ENCODE peak calls at places on chromosomes 6 and 20, in eight cellular contexts. Y is neural progenitor cell, M is astrocyte of the cerebellum, F is A549, D is suprapubic skin, O is psoas muscle, C is lower leg skin, R is AG04450. H is an unnamed sample.
A peak's percentile ranks its signal among the peaks of the same experiment; 100 is the strongest.

GRCh38 chr6:162913206-162913605 is 185.4 kb downstream of the PACRG start:
- DNase-seq in Y (no peak), M (no peak), F (no peak), D (no peak), O (no peak), C (no peak), R (no peak), H (no peak)

GRCh38 chr6:158002249-158002950 is 20.7 kb downstream of the SYNJ2 start:
- DNase-seq in Y (no peak), M (no peak), F (no peak), D (no peak), O (no peak), C (peak; percentile 61), R (no peak), H (no peak)

GRCh38 chr6:63525186-63525878 is 46.9 kb upstream of the LOC128125822 start:
- DNase-seq in Y (no peak), M (no peak), F (no peak), D (no peak), O (no peak), C (no peak), R (no peak), H (no peak)

GRCh38 chr6:30955367-30956042 is 14.7 kb downstream of the MUCL3 start:
- DNase-seq in Y (peak; percentile 86), M (no peak), F (no peak), D (peak; percentile 83), O (peak; percentile 78), C (peak; percentile 38), R (no peak), H (no peak)

GRCh38 chr6:13615802-13616140 is 636 bp downstream of the NOL7 start:
- DNase-seq in Y (peak; percentile 71), M (no peak), F (peak; percentile 13), D (peak; percentile 86), O (peak; percentile 59), C (peak; percentile 23), R (no peak), H (peak; percentile 0)

GRCh38 chr6:128400875-128401274 is 119.5 kb downstream of the PTPRK start:
- DNase-seq in Y (no peak), M (no peak), F (no peak), D (no peak), O (no peak), C (no peak), R (no peak), H (no peak)

GRCh38 chr20:49186535-49187329 is 1.4 kb downstream of the STAU1 start:
- DNase-seq in Y (peak; percentile 49), M (peak; percentile 18), F (peak; percentile 44), D (no peak), O (peak; percentile 61), C (peak; percentile 51), R (no peak), H (no peak)

GRCh38 chr20:39042279-39043150 is 80.4 kb downstream of the DHX35 start:
- DNase-seq in Y (no peak), M (no peak), F (no peak), D (no peak), O (no peak), C (no peak), R (no peak), H (no peak)

GRCh38 chr20:57124800-57125399 is 141.5 kb downstream of the BMP7 start:
- DNase-seq in Y (no peak), M (no peak), F (no peak), D (no peak), O (no peak), C (no peak), R (no peak), H (no peak)

GRCh38 chr6:116059713-116060571 is 749 bp downstream of the FRK start:
- DNase-seq in Y (no peak), M (no peak), F (no peak), D (no peak), O (no peak), C (no peak), R (no peak), H (no peak)

GRCh38 chr20:44600301-44600700 is 17.9 kb downstream of the PKIG start:
- DNase-seq in Y (no peak), M (no peak), F (no peak), D (peak; percentile 61), O (no peak), C (no peak), R (no peak), H (no peak)

GRCh38 chr20:63435552-63435951 is 36.9 kb downstream of the KCNQ2 start:
- DNase-seq in Y (no peak), M (no peak), F (no peak), D (no peak), O (no peak), C (no peak), R (no peak), H (no peak)

GRCh38 chr20:46552460-46553420 is 2.3 kb upstream of the OCSTAMP start:
- DNase-seq in Y (no peak), M (no peak), F (no peak), D (no peak), O (no peak), C (no peak), R (no peak), H (no peak)

GRCh38 chr6:5314191-5314865 is 53.0 kb downstream of the FARS2 start:
- DNase-seq in Y (no peak), M (no peak), F (no peak), D (no peak), O (no peak), C (no peak), R (no peak), H (no peak)

GRCh38 chr6:51283723-51284122 is 465.1 kb downstream of the TFAP2B start:
- DNase-seq in Y (no peak), M (no peak), F (no peak), D (no peak), O (no peak), C (no peak), R (no peak), H (no peak)

GRCh38 chr6:170234419-170234818 is 56.5 kb downstream of the DLL1 start:
- DNase-seq in Y (peak; percentile 87), M (no peak), F (no peak), D (no peak), O (no peak), C (no peak), R (no peak), H (no peak)

GRCh38 chr6:96391776-96392175 is 129.8 kb upstream of the UFL1 start:
- DNase-seq in Y (peak; percentile 93), M (peak; percentile 19), F (no peak), D (no peak), O (no peak), C (no peak), R (no peak), H (peak; percentile 11)

GRCh38 chr6:105608393-105608705 is 205.5 kb upstream of the PREP start:
- DNase-seq in Y (no peak), M (no peak), F (no peak), D (no peak), O (no peak), C (no peak), R (no peak), H (no peak)

GRCh38 chr20:32359633-32360332 is 1.7 kb downstream of the ASXL1 start:
- DNase-seq in Y (peak; percentile 42), M (no peak), F (no peak), D (no peak), O (no peak), C (no peak), R (no peak), H (no peak)

GRCh38 chr6:20197251-20197650 is 15.0 kb downstream of the MBOAT1 start:
- DNase-seq in Y (peak; percentile 21), M (no peak), F (no peak), D (no peak), O (no peak), C (no peak), R (no peak), H (no peak)

GRCh38 chr6:115896538-115897129 is 164.1 kb downstream of the FRK start:
- DNase-seq in Y (peak; percentile 62), M (peak; percentile 28), F (peak; percentile 8), D (no peak), O (no peak), C (no peak), R (no peak), H (no peak)

GRCh38 chr20:53623454-53624206 is 30.0 kb upstream of the ZNF217 start:
- DNase-seq in Y (peak; percentile 54), M (no peak), F (peak; percentile 71), D (peak; percentile 86), O (peak; percentile 57), C (peak; percentile 82), R (no peak), H (no peak)

GRCh38 chr6:116579143-116579542 is 7.8 kb downstream of the RWDD1 start:
- DNase-seq in Y (no peak), M (no peak), F (no peak), D (no peak), O (no peak), C (no peak), R (no peak), H (no peak)

GRCh38 chr6:87553159-87553765 is 36.5 kb downstream of the RARS2 start:
- DNase-seq in Y (no peak), M (no peak), F (no peak), D (no peak), O (no peak), C (no peak), R (no peak), H (no peak)

GRCh38 chr6:21115111-21115510 is 478.4 kb upstream of the SOX4 start:
- DNase-seq in Y (peak; percentile 39), M (peak; percentile 58), F (no peak), D (no peak), O (no peak), C (no peak), R (no peak), H (no peak)

GRCh38 chr20:38275815-38276550 is 15.4 kb upstream of the KIAA1755 start:
- DNase-seq in Y (no peak), M (no peak), F (no peak), D (peak; percentile 35), O (no peak), C (no peak), R (peak; percentile 57), H (no peak)

GRCh38 chr6:111846511-111847409 is 26.5 kb downstream of the FYN start:
- DNase-seq in Y (no peak), M (no peak), F (no peak), D (no peak), O (peak; percentile 17), C (no peak), R (no peak), H (no peak)

GRCh38 chr20:21262812-21263211 is 40.3 kb upstream of the XRN2 start:
- DNase-seq in Y (no peak), M (no peak), F (no peak), D (no peak), O (no peak), C (no peak), R (no peak), H (no peak)
- TF ChIP-seq CTCF in Y (no peak), M (no peak), F (no peak), D (no peak), O (no peak), C (no peak), R (no peak), H (no peak)

GRCh38 chr6:25193147-25193864 is 85.9 kb upstream of the CARMIL1 start:
- DNase-seq in Y (no peak), M (peak; percentile 95), F (peak; percentile 25), D (no peak), O (no peak), C (peak; percentile 70), R (peak; percentile 85), H (peak; percentile 83)
- H3K4me3 ChIP-seq in Y (no peak overlapping the region), M (peak overlapping the region; percentile 13), F (no peak overlapping the region), D (peak overlapping the region; percentile 8), O (no peak overlapping the region), C (no peak overlapping the region), R (no peak overlapping the region), H (no peak overlapping the region)

GRCh38 chr20:35947489-35947888 is 6.8 kb downstream of the SCAND1 start:
- DNase-seq in Y (peak; percentile 68), M (no peak), F (peak; percentile 55), D (no peak), O (no peak), C (no peak), R (no peak), H (no peak)
- TF ChIP-seq CTCF in Y (peak; percentile 57), M (peak; percentile 46), F (peak; percentile 44), D (no peak), O (no peak), C (no peak), R (peak; percentile 24), H (peak; percentile 58)

GRCh38 chr6:54427396-54427910 is 119.2 kb downstream of the TINAG start:
- DNase-seq in Y (no peak), M (no peak), F (no peak), D (no peak), O (no peak), C (no peak), R (no peak), H (no peak)
- H3K4me3 ChIP-seq in Y (no peak overlapping the region), M (no peak overlapping the region), F (no peak overlapping the region), D (no peak overlapping the region), O (no peak overlapping the region), C (no peak overlapping the region), R (no peak overlapping the region), H (no peak overlapping the region)

H was measured in retinal pigment epithelial cell.